ENCODE peak calls at places on chromosome 4, in nine cellular contexts. Q is lower lobe of right lung, A is upper lobe of right lung, Z is sigmoid colon, J is HFF-Myc, F is GM23338, E is IMR-90, T is fibroblast of mammary gland, S is OCI-LY7. D is an unnamed sample.

GRCh38 chr4:112069110-112069509 is 76.1 kb upstream of the FAM241A start:
- DNase-seq in T (no peak), E (no peak), F (no peak), Q (no peak), A (no peak), Z (no peak), S (no peak), J (no peak), D (no peak)

GRCh38 chr4:39745920-39746319 is 48.0 kb downstream of the UBE2K start:
- DNase-seq in T (peak; percentile 5), A (no peak), J (no peak), Q (no peak), Z (no peak), F (no peak), E (no peak), S (no peak), D (no peak)

GRCh38 chr4:31325300-31325699 is 605.1 kb downstream of the PCDH7 start:
- DNase-seq in Z (no peak), T (no peak), Q (no peak), F (no peak), S (no peak), A (no peak), J (no peak), E (no peak), D (no peak)

GRCh38 chr4:101200561-101200960 is 146.8 kb downstream of the PPP3CA start:
- DNase-seq in Q (no peak), T (peak; percentile 99), J (peak; percentile 72), A (no peak), Z (no peak), F (no peak), S (no peak), E (peak; percentile 98), D (peak; percentile 83)

GRCh38 chr4:15011166-15011565 is 8.9 kb downstream of the CPEB2 start:
- DNase-seq in F (no peak), S (no peak), J (no peak), T (no peak), Z (no peak), E (no peak), A (no peak), Q (no peak), D (no peak)

GRCh38 chr4:80207172-80207583 is 9.9 kb downstream of the PRDM8 start:
- DNase-seq in S (no peak), Q (no peak), A (no peak), J (no peak), E (no peak), T (no peak), Z (no peak), F (peak; percentile 75), D (no peak)

GRCh38 chr4:10529891-10530786 is 72.9 kb upstream of the ZNF518B start:
- DNase-seq in Q (no peak), T (no peak), F (no peak), J (no peak), E (no peak), S (no peak), A (no peak), Z (no peak), D (no peak)

GRCh38 chr4:88333741-88334405 is 44.8 kb upstream of the HERC6 start:
- DNase-seq in T (peak; percentile 94), Z (no peak), A (no peak), J (no peak), S (no peak), Q (no peak), E (peak; percentile 15), F (no peak), D (no peak)

GRCh38 chr4:4759233-4759632 is 100.2 kb upstream of the MSX1 start:
- DNase-seq in J (no peak), Z (no peak), E (no peak), A (no peak), S (no peak), T (no peak), Q (no peak), F (no peak), D (no peak)

GRCh38 chr4:26267087-26267486 is 53.7 kb upstream of the RBPJ start:
- DNase-seq in F (no peak), J (no peak), E (peak; percentile 53), Z (peak; percentile 87), T (peak; percentile 30), A (no peak), S (no peak), Q (no peak), D (no peak)

DNA sequence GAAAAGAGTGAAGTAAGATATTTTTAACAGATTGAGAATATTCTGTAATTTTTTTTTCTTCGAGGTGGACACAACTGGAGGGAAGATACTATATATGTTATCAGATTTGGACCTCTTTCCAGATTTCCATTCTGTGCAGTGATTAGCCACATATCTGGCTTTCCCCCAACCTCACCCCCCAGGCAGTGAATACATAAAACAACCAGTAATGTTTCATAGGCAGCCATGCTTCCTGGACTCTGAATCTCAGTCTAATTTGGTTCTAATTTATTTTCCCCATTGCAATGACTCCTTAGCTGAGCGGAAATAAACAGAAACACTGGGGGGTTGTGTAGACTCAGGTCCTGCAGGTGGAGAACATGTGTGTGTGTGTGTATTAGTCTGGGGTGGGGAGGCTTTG is 226.5 kb downstream of the FBXW7 start:
- DNase-seq in Z (no peak), A (no peak), Q (no peak), F (no peak), J (peak; percentile 60), T (no peak), E (no peak), S (no peak), D (no peak)
- H3K4me3 ChIP-seq in Z (no peak overlapping the region), A (no peak overlapping the region), Q (no peak overlapping the region), F (no peak overlapping the region), J (peak overlapping the region; percentile 5), T (no peak overlapping the region), E (no peak overlapping the region), S (no peak overlapping the region), D (no peak overlapping the region)

GRCh38 chr4:128384765-128385164 is 97.2 kb upstream of the PGRMC2 start:
- DNase-seq in S (no peak), A (no peak), J (no peak), T (no peak), Q (no peak), Z (no peak), E (no peak), F (no peak), D (no peak)

GRCh38 chr4:128385199-128385598 is 97.6 kb upstream of the PGRMC2 start:
- DNase-seq in E (no peak), Q (no peak), F (no peak), S (no peak), Z (no peak), J (no peak), T (no peak), A (no peak), D (no peak)

GRCh38 chr4:128384091-128384520 is 96.5 kb upstream of the PGRMC2 start:
- DNase-seq in J (no peak), Q (no peak), F (no peak), Z (no peak), E (peak; percentile 75), A (no peak), S (no peak), T (no peak), D (peak; percentile 94)

GRCh38 chr4:128386761-128387599 is 99.4 kb upstream of the PGRMC2 start:
- DNase-seq in F (no peak), T (peak; percentile 98), Q (peak; percentile 75), E (peak; percentile 97), J (peak; percentile 90), A (peak; percentile 76), S (no peak), Z (peak; percentile 98), D (peak; percentile 91)

GRCh38 chr4:128385683-128386304 is 98.2 kb upstream of the PGRMC2 start:
- DNase-seq in F (peak; percentile 54), Q (no peak), E (peak; percentile 80), S (no peak), A (no peak), Z (no peak), T (peak; percentile 75), J (no peak), D (no peak)
- TF ChIP-seq CTCF in F (peak; percentile 68), Q (no peak), E (peak; percentile 40), S (no peak), A (no peak), Z (no peak), T (peak; percentile 46), J (no peak), D (no peak)

DNA sequence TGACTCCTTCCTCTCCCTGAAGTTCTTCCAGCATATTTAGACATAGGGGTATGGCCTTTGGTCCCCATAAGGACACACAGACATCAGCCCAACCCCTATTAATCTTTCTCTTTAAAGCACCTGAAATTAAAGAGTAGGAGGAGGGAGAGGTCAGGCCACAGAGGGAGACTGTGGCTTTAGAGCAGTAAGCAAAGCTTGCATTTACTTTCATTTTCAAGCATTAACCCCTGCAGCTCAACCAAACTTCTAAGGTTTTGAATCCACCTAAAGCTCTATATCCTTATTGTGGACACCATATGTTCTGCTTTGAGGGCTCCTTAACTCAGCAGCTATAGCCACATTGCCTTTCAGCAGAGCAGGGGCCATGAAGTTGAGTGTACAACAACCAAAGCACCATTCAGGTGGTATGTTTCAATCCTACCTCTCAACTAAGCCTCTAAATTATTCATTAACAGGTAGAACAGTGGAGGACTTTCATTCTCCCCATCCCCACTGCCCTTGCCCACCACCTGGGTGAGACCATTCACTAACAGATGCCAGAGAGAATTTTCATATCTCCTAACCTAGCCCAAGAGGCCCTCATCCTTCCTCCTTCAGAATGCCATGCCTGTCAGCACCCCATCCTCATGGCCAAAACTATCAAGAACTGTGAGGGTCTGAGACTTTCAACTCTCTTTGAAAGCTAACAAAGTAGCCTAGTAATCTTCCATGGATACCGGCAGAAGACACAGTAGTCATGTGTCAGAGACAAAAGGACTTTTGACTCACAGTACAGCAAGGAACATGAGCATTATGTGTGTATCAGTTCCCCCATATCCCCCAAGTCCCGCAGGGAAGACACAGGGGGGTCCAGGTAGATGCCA is 20.8 kb downstream of the LIN54 start:
- DNase-seq in S (no peak), E (peak; percentile 31), Q (no peak), F (no peak), A (no peak), Z (no peak), T (no peak), J (no peak), D (no peak)
- H3K4me3 ChIP-seq in S (no peak overlapping the region), E (peak overlapping the region; percentile 2), Q (no peak overlapping the region), F (no peak overlapping the region), A (no peak overlapping the region), Z (no peak overlapping the region), T (no peak overlapping the region), J (no peak overlapping the region), D (no peak overlapping the region)

GRCh38 chr4:880684-881405 is 51.3 kb downstream of the GAK start:
- DNase-seq in Q (no peak), S (no peak), A (no peak), J (no peak), T (no peak), E (no peak), Z (no peak), F (no peak), D (no peak)
- TF ChIP-seq CTCF in Q (no peak), S (peak; percentile 21), A (no peak), J (no peak), T (no peak), E (no peak), Z (no peak), F (peak; percentile 47), D (no peak)